ENCODE peak calls at places on chromosomes 6 and 20, in four cellular contexts. Q, G, N and Y are unnamed samples.

GRCh38 chr20:9756660-9757059 is 82.2 kb downstream of the PAK5 start:
- DNase-seq in Q (no peak), G (no peak), N (no peak), Y (no peak)

GRCh38 chr6:108518714-108519576 is 41.8 kb upstream of the FOXO3 start:
- DNase-seq in Q (no peak), G (peak; percentile 33), N (no peak), Y (no peak)

GRCh38 chr6:150668882-150669476 is 69.3 kb downstream of the PLEKHG1 start:
- DNase-seq in Q (no peak), G (no peak), N (no peak), Y (no peak)

GRCh38 chr6:3329491-3330051 is 70.8 kb downstream of the PSMG4 start:
- DNase-seq in Q (peak; percentile 90), G (no peak), N (no peak), Y (no peak)

GRCh38 chr6:82197784-82198183 is 49.8 kb downstream of the IBTK start:
- DNase-seq in Q (no peak), G (no peak), N (no peak), Y (no peak)

GRCh38 chr6:67870321-67870720 is 764.8 kb upstream of the ADGRB3 start:
- DNase-seq in Q (no peak), G (no peak), N (no peak), Y (no peak)

GRCh38 chr20:64231621-64232550 is 23.7 kb upstream of the PCMTD2 start:
- DNase-seq in Q (no peak), G (no peak), N (no peak), Y (no peak)

GRCh38 chr6:85428486-85428885 is 21.4 kb upstream of the NT5E start:
- DNase-seq in Q (no peak), G (no peak), N (no peak), Y (no peak)

GRCh38 chr6:43207286-43207685 is 22.0 kb downstream of the DNPH1 start:
- DNase-seq in Q (no peak), G (no peak), N (no peak), Y (no peak)

GRCh38 chr6:36547646-36548400 is 544 bp upstream of the STK38 start:
- DNase-seq in Q (no peak), G (no peak), N (no peak), Y (peak; percentile 21)

GRCh38 chr6:73252703-73253102 is 10.3 kb downstream of the KHDC1 start:
- DNase-seq in Q (no peak), G (no peak), N (no peak), Y (no peak)

GRCh38 chr6:131063764-131064272 is 773 bp upstream of the EPB41L2 start:
- DNase-seq in Q (no peak), G (no peak), N (peak; percentile 50), Y (peak; percentile 42)

DNA sequence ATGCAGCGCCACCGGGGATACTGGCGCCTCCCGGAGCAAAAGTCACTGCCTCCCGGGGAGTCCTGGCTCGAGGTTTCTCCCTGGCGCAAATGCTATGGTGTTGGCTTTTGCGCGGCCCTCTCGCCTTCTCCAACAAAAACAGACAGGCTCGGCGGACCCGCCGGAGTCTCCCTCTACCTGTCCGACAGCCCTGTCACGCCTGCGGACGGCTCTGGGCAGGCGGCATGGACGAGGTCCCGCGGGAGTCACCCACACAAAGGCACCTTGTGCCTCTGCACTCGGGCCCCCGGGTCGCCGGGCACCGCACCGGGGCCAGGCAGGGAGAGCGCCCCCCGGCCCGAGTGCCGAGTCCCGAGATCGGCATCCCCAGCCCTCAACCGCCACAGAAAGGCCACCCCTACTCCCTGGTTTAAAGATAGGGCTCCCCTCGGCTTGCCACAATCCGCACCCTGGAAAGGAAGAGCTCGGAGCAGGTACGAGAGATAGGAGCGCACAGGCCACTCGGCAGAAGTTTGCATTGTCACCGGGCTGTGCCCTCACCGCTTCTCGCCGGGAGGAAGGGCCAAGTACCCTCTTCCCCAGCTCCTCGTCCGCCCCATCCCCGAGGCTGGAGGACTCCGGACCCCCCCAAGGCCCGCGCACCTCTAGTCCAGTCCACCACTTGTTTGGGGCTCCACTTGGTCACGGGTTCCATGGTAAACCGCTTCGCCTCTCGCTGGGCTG is 903 bp downstream of the CNKSR3 start:
- DNase-seq in Q (peak; percentile 38), G (no peak), N (peak; percentile 48), Y (peak; percentile 37)
- H3K27ac ChIP-seq in Q (peak overlapping the region; percentile 98), G (peak overlapping the region; percentile 89), N (peak overlapping the region; percentile 97), Y (peak overlapping the region; percentile 97)

GRCh38 chr20:33418033-33418432 is 16.7 kb upstream of the CDK5RAP1 start:
- DNase-seq in Q (no peak), G (no peak), N (no peak), Y (no peak)

GRCh38 chr20:33415948-33416347 is 14.6 kb upstream of the CDK5RAP1 start:
- DNase-seq in Q (no peak), G (peak; percentile 35), N (peak; percentile 29), Y (no peak)

GRCh38 chr20:33423141-33423834 is 20.3 kb downstream of the SNTA1 start:
- DNase-seq in Q (no peak), G (peak; percentile 68), N (peak; percentile 44), Y (peak; percentile 47)

DNA sequence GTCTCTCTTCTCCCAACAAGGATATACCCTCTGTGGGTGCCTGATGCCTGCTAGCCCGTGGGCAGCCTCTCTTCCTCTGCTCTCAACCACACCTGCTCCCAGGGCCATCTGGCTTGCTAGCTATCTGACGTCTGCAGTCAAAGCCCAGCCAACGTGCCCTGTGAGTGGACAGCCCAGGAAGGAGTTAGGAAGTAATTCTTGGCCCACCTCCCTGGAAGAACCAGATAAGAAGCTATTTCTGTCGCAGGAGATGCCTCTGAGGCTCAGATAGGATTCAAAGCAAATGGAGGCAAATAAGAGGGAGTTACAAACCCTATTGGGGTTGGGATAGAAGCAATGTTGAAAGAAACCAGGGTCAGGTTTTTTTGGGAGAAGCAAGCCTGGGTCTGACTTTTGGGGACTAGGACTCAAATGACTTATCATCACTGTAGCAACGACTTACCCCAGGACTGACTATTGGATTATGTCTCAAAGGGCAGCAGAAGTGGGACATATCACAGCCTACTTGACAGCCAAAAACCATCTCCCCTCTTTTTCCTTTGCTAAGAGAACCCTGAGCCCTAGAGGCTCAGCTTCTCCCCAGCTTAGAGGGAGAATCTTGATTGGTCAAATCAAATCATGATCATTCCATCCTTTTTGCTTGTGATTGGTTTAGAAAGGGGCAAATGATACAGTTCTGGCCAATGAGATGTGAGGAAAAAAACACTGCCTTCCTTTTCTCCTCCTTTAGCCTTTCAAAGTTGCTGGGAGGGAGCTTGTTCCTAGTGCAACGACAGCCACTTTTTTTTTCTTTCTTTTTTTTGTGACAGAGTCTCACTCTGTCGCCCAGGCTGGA is 18.0 kb upstream of the CDK5RAP1 start:
- DNase-seq in Q (peak; percentile 32), G (peak; percentile 49), N (no peak), Y (peak; percentile 45)
- H3K4me1 ChIP-seq in Q (peaks cover 4% of the 10 kb centered on the region), G (peaks cover 12% of the 10 kb centered on the region), N (no peaks in the 10 kb centered on the region), Y (no peaks in the 10 kb centered on the region)

DNA sequence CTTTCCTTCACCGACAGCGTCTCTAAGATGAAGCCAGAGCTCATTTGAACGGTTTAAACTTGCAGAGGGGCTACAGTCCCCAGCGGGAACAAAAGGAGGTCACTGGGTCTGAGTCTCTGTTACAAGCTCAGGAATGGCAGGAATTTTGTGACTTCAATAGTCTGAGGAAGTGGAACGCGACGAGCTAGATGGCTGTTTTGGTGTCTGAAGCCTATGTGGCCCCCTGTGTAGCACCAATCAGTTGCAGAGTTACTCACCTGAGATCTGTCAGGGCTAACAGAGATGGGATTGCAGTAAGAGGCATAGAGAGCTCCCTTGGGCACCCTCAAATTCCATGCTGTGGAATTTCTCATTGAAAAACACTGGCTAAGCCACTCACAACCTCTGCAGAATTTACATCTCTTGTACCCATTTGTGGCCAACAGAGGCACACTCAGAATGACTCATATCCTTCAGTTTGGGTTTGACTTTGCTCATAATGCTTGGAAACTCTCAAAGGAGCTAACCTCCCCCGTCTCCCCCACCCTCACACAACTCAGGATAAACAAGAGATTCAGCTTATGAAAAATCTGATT is 7.1 kb upstream of the TCP11 start:
- DNase-seq in Q (no peak), G (peak; percentile 77), N (no peak), Y (no peak)
- H3K27ac ChIP-seq in Q (no peak overlapping the region), G (peak overlapping the region; percentile 79), N (no peak overlapping the region), Y (no peak overlapping the region)

GRCh38 chr6:99415446-99415845 is 9.7 kb downstream of the PNISR start:
- DNase-seq in Q (no peak), G (peak; percentile 51), N (no peak), Y (no peak)
- H3K4me1 ChIP-seq in Q (peaks cover 11% of the 10 kb centered on the region), G (peaks cover 2% of the 10 kb centered on the region), N (no peaks in the 10 kb centered on the region), Y (no peaks in the 10 kb centered on the region)

DNA sequence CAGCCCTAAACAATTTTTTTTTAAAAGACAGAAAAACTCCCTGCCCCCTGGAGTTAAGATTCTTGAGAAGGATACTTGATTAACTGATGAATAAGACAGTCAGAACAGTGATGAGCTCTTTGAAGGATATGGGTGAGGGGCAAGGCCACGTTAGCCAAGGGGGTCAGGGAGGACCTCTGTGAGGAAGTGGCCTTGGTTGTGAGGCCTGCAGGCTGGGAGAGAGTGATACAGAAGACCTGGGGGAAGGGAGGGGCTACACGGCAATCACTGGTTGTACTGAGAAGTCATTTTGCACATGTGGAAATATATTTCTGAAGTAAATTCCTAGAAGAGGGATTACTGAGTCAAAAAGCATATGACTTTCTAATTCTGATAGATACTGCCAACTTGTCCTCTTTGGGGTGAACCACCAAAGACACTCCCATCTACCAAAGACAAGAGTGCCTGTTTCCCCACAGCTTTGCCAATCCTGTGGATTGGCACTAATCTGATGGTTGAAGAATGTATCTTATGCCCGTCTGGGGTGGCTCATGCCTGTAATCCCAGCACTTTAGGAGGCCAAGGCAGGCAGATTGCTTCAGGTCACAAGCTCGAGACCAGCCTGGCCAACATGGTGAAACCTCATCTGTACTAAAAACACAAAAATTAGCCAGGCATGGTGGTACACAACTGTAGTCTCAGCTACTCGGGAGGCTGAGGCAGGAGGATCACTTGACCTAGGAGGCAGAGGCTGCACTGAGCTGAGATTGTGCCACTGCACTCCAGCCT is 22.3 kb upstream of the BCAS4 start:
- DNase-seq in Q (no peak), G (no peak), N (peak; percentile 3), Y (peak; percentile 6)
- H3K27ac ChIP-seq in Q (no peak overlapping the region), G (no peak overlapping the region), N (no peak overlapping the region), Y (no peak overlapping the region)

GRCh38 chr6:30813623-30814136 is 69.3 kb upstream of the IER3 start:
- DNase-seq in Q (no peak), G (no peak), N (no peak), Y (no peak)

GRCh38 chr6:30814137-30815084 is 69.9 kb upstream of the DDR1 start:
- DNase-seq in Q (peak; percentile 21), G (peak; percentile 84), N (no peak), Y (no peak)

GRCh38 chr6:30806581-30807183 is 62.3 kb upstream of the IER3 start:
- DNase-seq in Q (no peak), G (no peak), N (no peak), Y (no peak)

DNA sequence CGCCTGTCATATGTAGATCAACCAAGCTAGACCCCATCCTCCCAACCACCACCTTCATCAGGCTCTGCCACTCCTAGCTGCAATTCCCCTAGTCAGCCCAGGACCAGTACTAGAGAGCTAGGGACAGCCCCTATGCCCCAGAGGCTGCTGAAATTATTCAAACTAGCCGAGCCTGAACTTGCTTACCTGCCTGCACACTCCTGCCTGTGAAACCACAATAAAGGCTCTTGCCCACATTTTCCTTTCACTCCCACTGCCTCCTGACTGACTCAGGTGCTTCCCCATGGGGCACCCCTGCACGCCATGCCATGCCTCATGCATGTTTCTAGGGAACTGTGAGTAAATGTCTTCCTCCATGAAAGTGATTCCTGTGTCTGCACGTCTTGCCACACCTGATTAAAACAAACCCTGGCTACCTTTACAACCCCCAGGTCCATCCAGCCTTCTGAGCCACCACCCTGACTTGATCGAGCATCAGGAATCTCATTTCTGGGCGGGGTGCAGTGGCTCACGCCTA is 66.5 kb upstream of the IER3 start:
- DNase-seq in Q (no peak), G (no peak), N (peak; percentile 63), Y (no peak)
- H3K4me1 ChIP-seq in Q (peaks cover 8% of the 10 kb centered on the region), G (peaks cover 16% of the 10 kb centered on the region), N (peaks cover 4% of the 10 kb centered on the region), Y (peaks cover 5% of the 10 kb centered on the region)

GRCh38 chr20:38109025-38109541 is 56.0 kb downstream of the TGM2 start:
- DNase-seq in Q (peak; percentile 25), G (peak; percentile 83), N (peak; percentile 46), Y (peak; percentile 87)
- H3K27ac ChIP-seq in Q (no peak overlapping the region), G (peak overlapping the region; percentile 76), N (peak overlapping the region; percentile 57), Y (peak overlapping the region; percentile 79)